ENCODE peak calls at places on chromosomes 2 and 18, in six cellular contexts. One of them, this sample, is unnamed.

GRCh38 chr18:46677609-46678470 is 20.8 kb upstream of the LOXHD1 start:
- DNase-seq in breast epithelium: no peak
- DNase-seq in A549: peak; percentile 6
- DNase-seq in right lobe of liver: no peak
- DNase-seq in body of pancreas: no peak
- DNase-seq in stomach: no peak
- DNase-seq in this sample: no peak

GRCh38 chr2:169294001-169294675 is 68.2 kb downstream of the LRP2 start:
- DNase-seq in breast epithelium: no peak
- DNase-seq in body of pancreas: no peak
- DNase-seq in A549: no peak
- DNase-seq in right lobe of liver: no peak
- DNase-seq in stomach: no peak
- DNase-seq in this sample: no peak

GRCh38 chr2:202269585-202269984 is 4.0 kb downstream of the NOP58 start:
- DNase-seq in stomach: no peak
- DNase-seq in breast epithelium: no peak
- DNase-seq in body of pancreas: no peak
- DNase-seq in A549: no peak
- DNase-seq in right lobe of liver: no peak
- DNase-seq in this sample: no peak

GRCh38 chr2:135688978-135689377 is 52.7 kb upstream of the UBXN4 start:
- DNase-seq in stomach: no peak
- DNase-seq in right lobe of liver: no peak
- DNase-seq in A549: no peak
- DNase-seq in body of pancreas: no peak
- DNase-seq in breast epithelium: no peak
- DNase-seq in this sample: no peak

GRCh38 chr2:238942080-238942761 is 94.3 kb downstream of the TWIST2 start:
- DNase-seq in breast epithelium: no peak
- DNase-seq in stomach: no peak
- DNase-seq in body of pancreas: no peak
- DNase-seq in A549: no peak
- DNase-seq in right lobe of liver: peak; percentile 50
- DNase-seq in this sample: peak; percentile 62

GRCh38 chr2:50979495-50979894 is 52.4 kb downstream of the NRXN1 start:
- DNase-seq in body of pancreas: no peak
- DNase-seq in A549: no peak
- DNase-seq in stomach: no peak
- DNase-seq in breast epithelium: no peak
- DNase-seq in right lobe of liver: no peak
- DNase-seq in this sample: no peak

GRCh38 chr2:144444418-144444817 is 75.5 kb downstream of the ZEB2 start:
- DNase-seq in breast epithelium: no peak
- DNase-seq in stomach: no peak
- DNase-seq in body of pancreas: no peak
- DNase-seq in right lobe of liver: no peak
- DNase-seq in A549: no peak
- DNase-seq in this sample: no peak

GRCh38 chr2:71974846-71975245 is 172.8 kb downstream of the CYP26B1 start:
- DNase-seq in stomach: no peak
- DNase-seq in breast epithelium: no peak
- DNase-seq in body of pancreas: no peak
- DNase-seq in A549: no peak
- DNase-seq in right lobe of liver: no peak
- DNase-seq in this sample: no peak

GRCh38 chr2:119126650-119127049 is 31.9 kb downstream of the C1QL2 start:
- DNase-seq in breast epithelium: no peak
- DNase-seq in stomach: no peak
- DNase-seq in body of pancreas: peak; percentile 32
- DNase-seq in A549: peak; percentile 34
- DNase-seq in right lobe of liver: no peak
- DNase-seq in this sample: no peak

GRCh38 chr2:159399716-159400525 is 113.4 kb upstream of the WDSUB1 start:
- DNase-seq in A549: peak; percentile 11
- DNase-seq in stomach: no peak
- DNase-seq in right lobe of liver: no peak
- DNase-seq in body of pancreas: no peak
- DNase-seq in breast epithelium: no peak
- DNase-seq in this sample: no peak

GRCh38 chr18:43789234-43790000 is 512.1 kb upstream of the SYT4 start:
- DNase-seq in right lobe of liver: no peak
- DNase-seq in A549: no peak
- DNase-seq in stomach: no peak
- DNase-seq in body of pancreas: peak; percentile 7
- DNase-seq in breast epithelium: no peak
- DNase-seq in this sample: no peak

GRCh38 chr18:3508576-3509559 is 58.9 kb downstream of the TGIF1 start:
- DNase-seq in right lobe of liver: no peak
- DNase-seq in stomach: peak; percentile 32
- DNase-seq in body of pancreas: no peak
- DNase-seq in A549: no peak
- DNase-seq in breast epithelium: no peak
- DNase-seq in this sample: no peak

GRCh38 chr2:236720974-236721600 is 151.5 kb downstream of the ACKR3 start:
- DNase-seq in stomach: no peak
- DNase-seq in A549: no peak
- DNase-seq in breast epithelium: no peak
- DNase-seq in right lobe of liver: no peak
- DNase-seq in body of pancreas: no peak
- DNase-seq in this sample: no peak

GRCh38 chr18:40413160-40413559 is 1541.9 kb upstream of the PIK3C3 start:
- DNase-seq in body of pancreas: no peak
- DNase-seq in A549: peak; percentile 0
- DNase-seq in breast epithelium: no peak
- DNase-seq in stomach: no peak
- DNase-seq in right lobe of liver: no peak
- DNase-seq in this sample: no peak

GRCh38 chr2:38076250-38076709 is 329 bp upstream of the CYP1B1 start:
- DNase-seq in right lobe of liver: peak; percentile 89
- DNase-seq in A549: peak; percentile 93
- DNase-seq in breast epithelium: peak; percentile 75
- DNase-seq in body of pancreas: peak; percentile 68
- DNase-seq in stomach: peak; percentile 54
- DNase-seq in this sample: peak; percentile 88

GRCh38 chr18:2914185-2914584 is 67.4 kb downstream of the EMILIN2 start:
- DNase-seq in A549: no peak
- DNase-seq in breast epithelium: no peak
- DNase-seq in right lobe of liver: no peak
- DNase-seq in body of pancreas: no peak
- DNase-seq in stomach: no peak
- DNase-seq in this sample: no peak

GRCh38 chr2:63488118-63488713 is 100.1 kb downstream of the WDPCP start:
- DNase-seq in right lobe of liver: no peak
- DNase-seq in stomach: no peak
- DNase-seq in A549: peak; percentile 48
- DNase-seq in breast epithelium: no peak
- DNase-seq in body of pancreas: peak; percentile 53
- DNase-seq in this sample: no peak

GRCh38 chr2:13652531-13653313 is 936.0 kb downstream of the TRIB2 start:
- DNase-seq in right lobe of liver: no peak
- DNase-seq in body of pancreas: no peak
- DNase-seq in breast epithelium: no peak
- DNase-seq in stomach: no peak
- DNase-seq in A549: no peak
- DNase-seq in this sample: no peak

GRCh38 chr2:27518782-27519113 is 22.1 kb downstream of the GCKR start:
- DNase-seq in breast epithelium: no peak
- DNase-seq in stomach: no peak
- DNase-seq in body of pancreas: no peak
- DNase-seq in A549: no peak
- DNase-seq in right lobe of liver: no peak
- DNase-seq in this sample: no peak

GRCh38 chr2:221429741-221430491 is 142.2 kb downstream of the EPHA4 start:
- DNase-seq in right lobe of liver: no peak
- DNase-seq in body of pancreas: peak; percentile 60
- DNase-seq in A549: no peak
- DNase-seq in breast epithelium: peak; percentile 59
- DNase-seq in stomach: peak; percentile 43
- DNase-seq in this sample: no peak

GRCh38 chr18:53131001-53131400 is 791.0 kb downstream of the DCC start:
- DNase-seq in breast epithelium: no peak
- DNase-seq in body of pancreas: no peak
- DNase-seq in A549: no peak
- DNase-seq in right lobe of liver: no peak
- DNase-seq in stomach: no peak
- DNase-seq in this sample: no peak

GRCh38 chr2:177261115-177261779 is 3.3 kb downstream of the NFE2L2 start:
- DNase-seq in stomach: no peak
- DNase-seq in breast epithelium: no peak
- DNase-seq in A549: no peak
- DNase-seq in right lobe of liver: no peak
- DNase-seq in body of pancreas: no peak
- DNase-seq in this sample: no peak

GRCh38 chr2:240327566-240327965 is 107.9 kb upstream of the GPC1 start:
- DNase-seq in body of pancreas: no peak
- DNase-seq in A549: no peak
- DNase-seq in breast epithelium: no peak
- DNase-seq in stomach: no peak
- DNase-seq in right lobe of liver: no peak
- DNase-seq in this sample: no peak

GRCh38 chr2:150351922-150352321 is 135.5 kb downstream of the RND3 start:
- DNase-seq in breast epithelium: no peak
- DNase-seq in A549: no peak
- DNase-seq in right lobe of liver: no peak
- DNase-seq in stomach: no peak
- DNase-seq in body of pancreas: no peak
- DNase-seq in this sample: no peak

GRCh38 chr18:58806826-58807714 is 57.6 kb upstream of the ZNF532 start:
- DNase-seq in stomach: no peak
- DNase-seq in body of pancreas: no peak
- DNase-seq in right lobe of liver: no peak
- DNase-seq in breast epithelium: no peak
- DNase-seq in A549: no peak
- DNase-seq in this sample: no peak

GRCh38 chr2:222916229-222917197 is 55.7 kb downstream of the ACSL3 start:
- DNase-seq in right lobe of liver: no peak
- DNase-seq in breast epithelium: no peak
- DNase-seq in body of pancreas: no peak
- DNase-seq in stomach: no peak
- DNase-seq in A549: no peak
- DNase-seq in this sample: no peak
- TF ChIP-seq POLR2A in right lobe of liver: no peak
- TF ChIP-seq POLR2A in breast epithelium: no peak
- TF ChIP-seq POLR2A in body of pancreas: no peak
- TF ChIP-seq POLR2A in stomach: no peak
- TF ChIP-seq POLR2A in A549: no peak
- TF ChIP-seq POLR2A in this sample: no peak

GRCh38 chr2:157927155-157927554 is 51.0 kb upstream of the ACVR1 start:
- DNase-seq in stomach: no peak
- DNase-seq in breast epithelium: no peak
- DNase-seq in A549: no peak
- DNase-seq in right lobe of liver: no peak
- DNase-seq in body of pancreas: no peak
- DNase-seq in this sample: no peak
- H3K4me1 ChIP-seq in stomach: no peaks in the 10 kb centered on the region
- H3K4me1 ChIP-seq in breast epithelium: no peaks in the 10 kb centered on the region
- H3K4me1 ChIP-seq in A549: no peaks in the 10 kb centered on the region
- H3K4me1 ChIP-seq in right lobe of liver: no peaks in the 10 kb centered on the region
- H3K4me1 ChIP-seq in body of pancreas: no peaks in the 10 kb centered on the region
- H3K4me1 ChIP-seq in this sample: no peaks in the 10 kb centered on the region

GRCh38 chr2:67649331-67650071 is 252.4 kb downstream of the ETAA1 start:
- DNase-seq in stomach: no peak
- DNase-seq in breast epithelium: no peak
- DNase-seq in right lobe of liver: no peak
- DNase-seq in A549: peak; percentile 21
- DNase-seq in body of pancreas: peak; percentile 18
- DNase-seq in this sample: no peak
- TF ChIP-seq CTCF in stomach: no peak
- TF ChIP-seq CTCF in breast epithelium: no peak
- TF ChIP-seq CTCF in right lobe of liver: no peak
- TF ChIP-seq CTCF in A549: no peak
- TF ChIP-seq CTCF in body of pancreas: no peak
- TF ChIP-seq CTCF in this sample: no peak

DNA sequence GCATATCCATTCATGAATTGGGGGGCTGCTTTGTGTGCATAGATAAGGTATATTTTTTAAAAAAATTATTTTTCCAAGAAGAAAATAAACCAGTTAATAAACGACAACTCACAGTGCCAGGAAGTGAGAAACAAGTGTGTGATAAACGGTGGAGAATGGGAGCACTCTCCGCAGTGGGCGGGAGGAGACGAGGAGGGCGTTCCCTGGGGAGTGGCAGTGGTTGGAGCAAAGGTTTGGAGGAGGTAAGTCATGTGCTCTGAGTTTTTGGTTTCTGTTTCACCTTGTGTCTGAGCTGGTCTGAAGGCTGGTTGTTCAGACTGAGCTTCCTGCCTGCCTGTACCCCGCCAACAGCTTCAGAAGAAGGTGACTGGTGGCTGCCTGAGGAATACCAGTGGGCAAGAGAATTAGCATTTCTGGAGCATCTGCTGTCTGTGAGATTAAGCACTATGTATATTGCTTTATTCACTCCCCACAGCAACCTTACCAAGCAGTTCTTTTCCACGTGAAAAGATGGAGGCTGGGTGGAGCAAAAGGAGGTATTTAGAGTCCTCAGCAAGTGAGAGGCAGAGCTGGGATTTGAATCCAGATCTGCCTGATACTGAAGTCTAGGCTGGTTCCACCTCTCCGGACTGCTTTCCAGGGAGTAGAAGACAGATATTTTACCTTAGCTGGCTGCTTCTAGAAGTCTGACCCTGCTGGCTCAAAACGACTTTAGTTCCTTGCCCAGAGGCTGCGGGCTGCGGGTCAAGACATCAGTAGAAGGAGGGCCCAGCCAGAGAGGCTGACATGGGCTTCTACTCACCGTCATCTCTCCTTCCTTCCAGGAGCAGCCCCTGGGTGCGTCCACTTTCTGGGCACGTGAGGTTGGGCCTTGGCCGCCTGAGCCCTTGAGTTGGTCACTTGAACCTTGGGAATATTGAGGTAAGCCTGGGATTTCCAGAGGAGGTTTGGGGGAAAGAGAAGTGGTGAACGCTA is 26.9 kb upstream of the CASP8 start:
- DNase-seq in breast epithelium: peak; percentile 87
- DNase-seq in right lobe of liver: peak; percentile 92
- DNase-seq in stomach: peak; percentile 87
- DNase-seq in body of pancreas: peak; percentile 86
- DNase-seq in A549: peak; percentile 91
- DNase-seq in this sample: peak; percentile 93
- TF ChIP-seq POLR2A in breast epithelium: peak; percentile 28
- TF ChIP-seq POLR2A in right lobe of liver: peak; percentile 68
- TF ChIP-seq POLR2A in stomach: no peak
- TF ChIP-seq POLR2A in body of pancreas: peak; percentile 69
- TF ChIP-seq POLR2A in A549: peak; percentile 50
- TF ChIP-seq POLR2A in this sample: peak; percentile 69